ENCODE peak calls at places on chromosomes 4 and X, in eight cellular contexts. A is T follicular helper cell; O is caudate nucleus; N is stimulated activated CD8-positive, alpha-beta memory T cell treated with anti-CD3 and anti-CD28 coated beads, Interleukin-7, amount 100 ng/mL, for 1 hour; Z is Calu3; P is endothelial cell; K is cerebellar cortex; M is cardiac fibroblast. H is an unnamed sample.

GRCh38 chrX:102659790-102660757 is 8.8 kb downstream of the GPRASP1 start:
- DNase-seq in A (peak), O (peak), N (peak), Z (peak), P (peak), K (peak), M (peak), H (no peak)

GRCh38 chr4:121679267-121679666 is 17.5 kb downstream of the ANXA5 start:
- DNase-seq in A (no peak), O (no peak), N (no peak), Z (no peak), P (no peak), K (no peak), M (no peak), H (no peak)

GRCh38 chr4:66899422-66900065 is 645.8 kb downstream of the CENPC start:
- DNase-seq in A (no peak), O (no peak), N (no peak), Z (no peak), P (no peak), K (no peak), M (no peak), H (no peak)

GRCh38 chrX:18931972-18932371 is 51.9 kb downstream of the PHKA2 start:
- DNase-seq in A (no peak), O (no peak), N (no peak), Z (peak), P (peak), K (peak), M (peak), H (peak)

GRCh38 chr4:69744157-69744478 is 16.3 kb downstream of the SULT1B1 start:
- DNase-seq in A (no peak), O (no peak), N (no peak), Z (no peak), P (no peak), K (no peak), M (no peak), H (no peak)

GRCh38 chr4:17030543-17030942 is 132.1 kb upstream of the LDB2 start:
- DNase-seq in A (no peak), O (no peak), N (no peak), Z (peak), P (no peak), K (no peak), M (peak), H (no peak)

GRCh38 chrX:107691024-107691448 is 62.7 kb downstream of the PRPS1 start:
- DNase-seq in A (no peak), O (no peak), N (no peak), Z (no peak), P (no peak), K (no peak), M (no peak), H (no peak)

GRCh38 chrX:123036401-123036800 is 147.7 kb upstream of the GRIA3 start:
- DNase-seq in A (no peak), O (no peak), N (no peak), Z (no peak), P (no peak), K (no peak), M (no peak), H (no peak)

GRCh38 chr4:155532373-155532772 is 134.3 kb upstream of the GUCY1A1 start:
- DNase-seq in A (no peak), O (no peak), N (no peak), Z (no peak), P (no peak), K (no peak), M (no peak), H (no peak)

GRCh38 chrX:262391-262909 is 18.7 kb upstream of the PLCXD1 start:
- DNase-seq in A (no peak), O (no peak), N (no peak), Z (no peak), P (no peak), K (no peak), M (no peak), H (no peak)

GRCh38 chr4:99886146-99886545 is 8.1 kb downstream of the LAMTOR3 start:
- DNase-seq in A (no peak), O (no peak), N (no peak), Z (no peak), P (no peak), K (no peak), M (peak), H (no peak)

GRCh38 chr4:144302704-144303536 is 162.4 kb upstream of the GYPA start:
- DNase-seq in A (no peak), O (no peak), N (no peak), Z (no peak), P (no peak), K (no peak), M (no peak), H (peak)

GRCh38 chr4:68348577-68348976 is 1.3 kb downstream of the YTHDC1 start:
- DNase-seq in A (no peak), O (no peak), N (no peak), Z (no peak), P (no peak), K (no peak), M (no peak), H (peak)

GRCh38 chr4:109908741-109909140 is 3.9 kb upstream of the EGF start:
- DNase-seq in A (no peak), O (no peak), N (no peak), Z (no peak), P (no peak), K (no peak), M (no peak), H (no peak)

GRCh38 chrX:11555759-11556158 is 110.0 kb downstream of the ARHGAP6 start:
- DNase-seq in A (no peak), O (no peak), N (no peak), Z (no peak), P (no peak), K (no peak), M (peak), H (no peak)

GRCh38 chr4:24880171-24880570 is 32.7 kb downstream of the CCDC149 start:
- DNase-seq in A (no peak), O (no peak), N (no peak), Z (no peak), P (no peak), K (no peak), M (no peak), H (no peak)

GRCh38 chr4:39932776-39933402 is 44.8 kb downstream of the PDS5A start:
- DNase-seq in A (no peak), O (no peak), N (no peak), Z (no peak), P (no peak), K (no peak), M (no peak), H (no peak)

GRCh38 chr4:21765810-21766407 is 182.7 kb downstream of the KCNIP4 start:
- DNase-seq in A (no peak), O (no peak), N (no peak), Z (peak), P (peak), K (peak), M (peak), H (peak)

GRCh38 chr4:5782829-5783476 is 72.0 kb downstream of the EVC start:
- DNase-seq in A (no peak), O (no peak), N (no peak), Z (no peak), P (no peak), K (no peak), M (no peak), H (no peak)

GRCh38 chr4:44817905-44818304 is 91.5 kb upstream of the GNPDA2 start:
- DNase-seq in A (no peak), O (no peak), N (no peak), Z (no peak), P (no peak), K (no peak), M (peak), H (no peak)

GRCh38 chrX:129932792-129933321 is 26.9 kb downstream of the UTP14A start:
- DNase-seq in A (no peak), O (no peak), N (no peak), Z (peak), P (peak), K (no peak), M (no peak), H (no peak)

GRCh38 chr4:172648471-172648870 is 520.1 kb upstream of the GALNT7 start:
- DNase-seq in A (no peak), O (no peak), N (no peak), Z (no peak), P (no peak), K (no peak), M (no peak), H (no peak)

GRCh38 chrX:18674417-18674787 is 2.5 kb upstream of the RS1 start:
- DNase-seq in A (no peak), O (no peak), N (no peak), Z (peak), P (no peak), K (no peak), M (no peak), H (peak)

GRCh38 chr4:156293657-156294297 is 340.1 kb upstream of the CTSO start:
- DNase-seq in A (no peak), O (no peak), N (no peak), Z (no peak), P (no peak), K (no peak), M (peak), H (peak)

GRCh38 chrX:129462707-129463106 is 60.6 kb downstream of the SMARCA1 start:
- DNase-seq in A (no peak), O (no peak), N (no peak), Z (no peak), P (no peak), K (no peak), M (no peak), H (no peak)

GRCh38 chr4:188822698-188823097 is 683.5 kb downstream of the TRIML1 start:
- DNase-seq in A (no peak), O (no peak), N (no peak), Z (peak), P (no peak), K (no peak), M (no peak), H (peak)

GRCh38 chr4:54967289-54967688 is 158.1 kb downstream of the KDR start:
- DNase-seq in A (no peak), O (no peak), N (no peak), Z (no peak), P (no peak), K (no peak), M (no peak), H (no peak)

GRCh38 chrX:136215559-136215958 is 35.6 kb downstream of the MAP7D3 start:
- DNase-seq in A (no peak), O (no peak), N (no peak), Z (no peak), P (no peak), K (no peak), M (no peak), H (no peak)

GRCh38 chr4:108443585-108443984 is 176.8 kb upstream of the RPL34 start:
- DNase-seq in A (no peak), O (no peak), N (no peak), Z (no peak), P (no peak), K (no peak), M (no peak), H (no peak)

GRCh38 chr4:180960758-180961401 is 1282.3 kb upstream of the TENM3 start:
- DNase-seq in A (no peak), O (no peak), N (no peak), Z (no peak), P (no peak), K (no peak), M (no peak), H (peak)